ENCODE peak calls at places on chromosome 7, in five cellular contexts. M, U, V, N and W are unnamed samples.

GRCh38 chr7:111137296-111138195 is 46.6 kb downstream of the LRRN3 start:
- DNase-seq in M (peak; percentile 10), U (peak; percentile 1), V (no peak), N (no peak), W (peak; percentile 0)

GRCh38 chr7:157270060-157270444 is 66.8 kb upstream of the DNAJB6 start:
- DNase-seq in M (no peak), U (no peak), V (peak; percentile 41), N (no peak), W (no peak)

GRCh38 chr7:388961-389701 is 99.2 kb downstream of the FOXL3 start:
- DNase-seq in M (no peak), U (no peak), V (no peak), N (no peak), W (no peak)

GRCh38 chr7:157537056-157537455 is 200.3 kb downstream of the DNAJB6 start:
- DNase-seq in M (no peak), U (no peak), V (peak; percentile 29), N (no peak), W (no peak)

GRCh38 chr7:7228967-7229366 is 46.6 kb downstream of the C1GALT1 start:
- DNase-seq in M (no peak), U (no peak), V (no peak), N (no peak), W (no peak)

GRCh38 chr7:2738766-2739549 is 51.0 kb downstream of the AMZ1 start:
- DNase-seq in M (no peak), U (no peak), V (peak; percentile 69), N (no peak), W (no peak)

GRCh38 chr7:148912758-148913541 is 28.9 kb upstream of the EZH2 start:
- DNase-seq in M (peak; percentile 8), U (peak; percentile 25), V (no peak), N (no peak), W (no peak)

GRCh38 chr7:137934176-137934826 is 67.6 kb downstream of the CREB3L2 start:
- DNase-seq in M (no peak), U (no peak), V (no peak), N (no peak), W (no peak)

GRCh38 chr7:137757146-137757925 is 89.4 kb downstream of the DGKI start:
- DNase-seq in M (peak; percentile 80), U (no peak), V (no peak), N (no peak), W (no peak)

GRCh38 chr7:157329447-157329846 is 7.4 kb upstream of the DNAJB6 start:
- DNase-seq in M (no peak), U (no peak), V (no peak), N (no peak), W (no peak)

GRCh38 chr7:45125193-45125904 is 13.9 kb upstream of the TBRG4 start:
- DNase-seq in M (no peak), U (no peak), V (no peak), N (no peak), W (no peak)

GRCh38 chr7:1844336-1844955 is 174.4 kb downstream of the ELFN1 start:
- DNase-seq in M (no peak), U (no peak), V (peak; percentile 60), N (no peak), W (no peak)

GRCh38 chr7:73703985-73704639 is 15.4 kb downstream of the STX1A start:
- DNase-seq in M (no peak), U (peak; percentile 45), V (peak; percentile 87), N (no peak), W (no peak)

GRCh38 chr7:45259966-45260646 is 102.5 kb downstream of the RAMP3 start:
- DNase-seq in M (peak; percentile 3), U (peak; percentile 68), V (no peak), N (no peak), W (peak; percentile 65)

GRCh38 chr7:140342732-140343514 is 55.4 kb downstream of the SLC37A3 start:
- DNase-seq in M (peak; percentile 18), U (no peak), V (peak; percentile 69), N (no peak), W (no peak)

GRCh38 chr7:37420931-37421330 is 27.7 kb downstream of the ELMO1 start:
- DNase-seq in M (no peak), U (no peak), V (no peak), N (no peak), W (no peak)

GRCh38 chr7:14570750-14571607 is 331.6 kb downstream of the DGKB start:
- DNase-seq in M (no peak), U (no peak), V (no peak), N (no peak), W (no peak)

GRCh38 chr7:117009705-117010361 is 56.5 kb downstream of the ST7 start:
- DNase-seq in M (no peak), U (no peak), V (no peak), N (no peak), W (no peak)

GRCh38 chr7:101912711-101913110 is 95.3 kb downstream of the CUX1 start:
- DNase-seq in M (no peak), U (no peak), V (peak; percentile 91), N (no peak), W (no peak)

GRCh38 chr7:135712182-135712782 is 15.7 kb downstream of the SLC13A4 start:
- DNase-seq in M (no peak), U (no peak), V (no peak), N (no peak), W (no peak)

GRCh38 chr7:57437581-57437980 is 12.4 kb upstream of the ZNF716 start:
- DNase-seq in M (no peak), U (no peak), V (no peak), N (no peak), W (no peak)

GRCh38 chr7:130960208-130960988 is 226.4 kb upstream of the KLF14 start:
- DNase-seq in M (peak; percentile 99), U (no peak), V (no peak), N (peak; percentile 97), W (no peak)

GRCh38 chr7:151905322-151905721 is 28.4 kb upstream of the PRKAG2 start:
- DNase-seq in M (no peak), U (no peak), V (no peak), N (no peak), W (no peak)

GRCh38 chr7:5755704-5756131 is 25.7 kb downstream of the RNF216 start:
- DNase-seq in M (peak; percentile 81), U (no peak), V (no peak), N (peak; percentile 44), W (no peak)

GRCh38 chr7:1966631-1967200 is 266.0 kb downstream of the MAD1L1 start:
- DNase-seq in M (no peak), U (no peak), V (no peak), N (no peak), W (no peak)

GRCh38 chr7:106041140-106041717 is 70.9 kb downstream of the SYPL1 start:
- DNase-seq in M (peak; percentile 34), U (peak; percentile 18), V (peak; percentile 61), N (no peak), W (peak; percentile 19)